ENCODE peak calls at places on chromosome 18, in nine cellular contexts. I, X, H, T, M, P, Y, N and B are unnamed samples.

GRCh38 chr18:48885951-48886400 is 64.8 kb downstream of the SMAD7 start:
- DNase-seq in X (no peak), Y (no peak), N (peak; percentile 31), P (no peak), H (peak; percentile 26), T (no peak), I (no peak), M (no peak), B (no peak)

GRCh38 chr18:31301201-31301655 is 16.7 kb upstream of the DSG1 start:
- DNase-seq in N (peak; percentile 57), I (no peak), H (no peak), P (no peak), Y (no peak), T (no peak), M (no peak), X (peak; percentile 23), B (no peak)

GRCh38 chr18:67517224-67517765 is 775 bp upstream of the DSEL start:
- DNase-seq in Y (peak; percentile 47), N (peak; percentile 61), P (peak; percentile 47), T (peak; percentile 11), X (no peak), I (no peak), H (no peak), M (peak; percentile 20), B (no peak)

GRCh38 chr18:36608107-36608506 is 220.7 kb downstream of the TPGS2 start:
- DNase-seq in Y (no peak), P (no peak), X (peak; percentile 96), T (no peak), M (no peak), H (no peak), N (peak; percentile 31), I (no peak), B (no peak)

GRCh38 chr18:67359868-67360838 is 156.4 kb downstream of the DSEL start:
- DNase-seq in M (peak; percentile 65), P (peak; percentile 26), I (no peak), T (no peak), N (no peak), H (no peak), Y (peak; percentile 35), X (peak; percentile 1), B (no peak)

GRCh38 chr18:42893991-42894390 is 221.5 kb downstream of the RIT2 start:
- DNase-seq in T (no peak), Y (no peak), M (no peak), P (no peak), I (no peak), H (no peak), N (no peak), X (no peak), B (no peak)

GRCh38 chr18:46416706-46417638 is 240.0 kb downstream of the LOXHD1 start:
- DNase-seq in I (peak; percentile 15), M (no peak), X (no peak), N (peak; percentile 76), T (no peak), P (no peak), Y (no peak), H (no peak), B (no peak)

GRCh38 chr18:50629148-50629631 is 69.3 kb downstream of the MAPK4 start:
- DNase-seq in H (no peak), P (no peak), N (no peak), M (no peak), X (no peak), I (no peak), T (no peak), Y (no peak), B (no peak)

GRCh38 chr18:31161757-31162418 is 768 bp downstream of the DSC1 start:
- DNase-seq in I (no peak), P (no peak), Y (no peak), T (no peak), X (no peak), M (no peak), H (no peak), N (no peak), B (no peak)

GRCh38 chr18:11368020-11368419 is 218.7 kb upstream of the PIEZO2 start:
- DNase-seq in X (no peak), N (no peak), P (no peak), H (no peak), I (no peak), Y (no peak), M (no peak), T (no peak), B (no peak)

GRCh38 chr18:11167778-11168177 is 18.4 kb upstream of the PIEZO2 start:
- DNase-seq in N (no peak), M (no peak), H (no peak), P (no peak), X (no peak), T (no peak), I (no peak), Y (no peak), B (no peak)

GRCh38 chr18:54717673-54718435 is 110.4 kb upstream of the RAB27B start:
- DNase-seq in X (peak; percentile 7), M (no peak), N (peak; percentile 82), P (no peak), T (peak; percentile 10), Y (no peak), H (no peak), I (peak; percentile 24), B (peak; percentile 13)

GRCh38 chr18:58554404-58554803 is 74.5 kb downstream of the ALPK2 start:
- DNase-seq in M (no peak), Y (no peak), X (no peak), I (no peak), N (no peak), T (no peak), P (no peak), H (no peak), B (no peak)

GRCh38 chr18:74531043-74531442 is 3.3 kb upstream of the CNDP1 start:
- DNase-seq in M (no peak), X (no peak), Y (no peak), H (no peak), P (no peak), N (no peak), T (no peak), I (no peak), B (no peak)

DNA sequence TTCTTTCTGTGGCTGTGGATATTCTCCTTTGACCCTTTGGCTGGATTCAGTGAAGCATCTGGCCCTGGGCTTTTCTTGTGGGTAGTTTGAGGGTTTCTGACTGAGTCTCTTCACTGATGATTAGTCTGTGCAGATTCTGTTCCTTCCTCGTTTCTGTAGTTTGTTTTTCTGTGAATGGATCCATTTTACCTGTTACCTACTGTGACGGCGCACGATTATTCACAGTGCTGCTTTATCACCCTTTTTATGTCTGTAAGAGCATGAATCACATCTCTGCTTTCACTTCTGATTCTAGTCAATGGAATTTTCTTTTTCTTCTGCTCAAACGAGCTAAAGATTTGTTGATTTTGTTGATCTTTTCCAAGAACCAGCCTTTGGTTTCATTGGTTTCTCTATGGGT is 60.8 kb downstream of the SLC66A2 start:
- DNase-seq in P (no peak), H (no peak), M (no peak), N (no peak), Y (no peak), T (no peak), X (no peak), I (no peak), B (no peak)
- H3K9me3 ChIP-seq in P (no peaks in the 10 kb centered on the region), H (no peaks in the 10 kb centered on the region), M (no peaks in the 10 kb centered on the region), N (peaks cover 71% of the 10 kb centered on the region), Y (peaks cover 7% of the 10 kb centered on the region), T (peaks cover 9% of the 10 kb centered on the region), X (peaks cover 1% of the 10 kb centered on the region), I (no peaks in the 10 kb centered on the region), B (peaks cover 12% of the 10 kb centered on the region)

GRCh38 chr18:79958981-79959380 is 5.5 kb upstream of the HSBP1L1 start:
- DNase-seq in T (no peak), H (no peak), Y (no peak), X (no peak), P (no peak), M (no peak), N (no peak), I (no peak), B (no peak)
- H3K9me3 ChIP-seq in T (no peaks in the 10 kb centered on the region), H (no peaks in the 10 kb centered on the region), Y (no peaks in the 10 kb centered on the region), X (no peaks in the 10 kb centered on the region), P (no peaks in the 10 kb centered on the region), M (no peaks in the 10 kb centered on the region), N (no peaks in the 10 kb centered on the region), I (no peaks in the 10 kb centered on the region), B (no peaks in the 10 kb centered on the region)

GRCh38 chr18:35256947-35257346 is 16.1 kb downstream of the ZNF397 start:
- DNase-seq in N (no peak), X (no peak), I (no peak), H (no peak), P (no peak), M (no peak), T (no peak), Y (no peak), B (no peak)
- H3K9me3 ChIP-seq in N (peaks cover 37% of the 10 kb centered on the region), X (no peaks in the 10 kb centered on the region), I (no peaks in the 10 kb centered on the region), H (no peaks in the 10 kb centered on the region), P (no peaks in the 10 kb centered on the region), M (no peaks in the 10 kb centered on the region), T (peaks cover 7% of the 10 kb centered on the region), Y (no peaks in the 10 kb centered on the region), B (peaks cover 4% of the 10 kb centered on the region)

DNA sequence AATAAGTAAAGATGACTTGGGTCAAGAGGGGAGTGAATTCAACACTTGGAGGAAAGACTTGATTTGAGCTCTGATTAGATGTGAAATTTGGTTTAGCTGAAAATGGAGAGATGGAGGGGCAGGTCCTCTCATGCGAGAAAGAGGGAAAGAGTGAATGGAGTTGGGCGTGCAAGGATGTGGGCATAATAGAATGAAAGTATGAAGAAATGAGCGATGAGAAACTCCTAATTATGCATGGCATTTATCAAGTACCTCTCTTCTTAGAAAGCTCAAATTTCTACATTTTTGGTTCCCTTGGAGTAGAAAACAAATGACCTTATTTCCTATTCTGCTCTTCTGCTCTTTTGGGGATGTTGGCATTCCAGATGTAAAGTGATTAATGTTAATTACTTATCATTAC is 161.5 kb downstream of the PHLPP1 start:
- DNase-seq in P (no peak), Y (no peak), I (no peak), X (no peak), T (no peak), N (no peak), M (no peak), H (no peak), B (no peak)
- H3K9me3 ChIP-seq in P (no peaks in the 10 kb centered on the region), Y (no peaks in the 10 kb centered on the region), I (no peaks in the 10 kb centered on the region), X (no peaks in the 10 kb centered on the region), T (no peaks in the 10 kb centered on the region), N (no peaks in the 10 kb centered on the region), M (no peaks in the 10 kb centered on the region), H (no peaks in the 10 kb centered on the region), B (no peaks in the 10 kb centered on the region)

DNA sequence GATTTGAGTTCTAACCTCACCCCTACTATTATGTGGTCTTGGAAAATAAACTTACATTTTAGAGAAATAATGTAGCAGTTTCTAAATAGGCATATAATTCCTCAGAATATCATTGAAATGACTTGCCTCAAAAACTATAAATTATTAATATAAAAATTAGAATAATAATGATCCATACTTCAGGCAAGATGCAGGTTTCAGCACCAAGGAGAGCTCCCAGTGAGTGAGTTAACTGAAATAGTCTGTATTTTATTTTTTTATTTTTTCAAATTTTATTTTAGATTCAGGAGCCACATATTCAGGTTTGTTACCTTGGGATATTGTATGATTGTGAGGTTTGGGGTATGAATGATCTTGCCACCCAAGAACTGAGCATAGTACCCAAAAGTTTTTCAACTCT is 472.2 kb upstream of the DCC start:
- DNase-seq in T (no peak), N (no peak), I (peak; percentile 4), X (no peak), Y (no peak), M (no peak), H (no peak), P (no peak), B (no peak)
- H3K9me3 ChIP-seq in T (no peaks in the 10 kb centered on the region), N (no peaks in the 10 kb centered on the region), I (no peaks in the 10 kb centered on the region), X (no peaks in the 10 kb centered on the region), Y (no peaks in the 10 kb centered on the region), M (no peaks in the 10 kb centered on the region), H (no peaks in the 10 kb centered on the region), P (no peaks in the 10 kb centered on the region), B (peaks cover 2% of the 10 kb centered on the region)